ENCODE peak calls at places on chromosomes 5 and 9, in five cellular contexts. One of them, this sample, is unnamed. For H3K4me1 and H3K9me3, the result is how much of the 10 kb centered on the place peaks cover.

GRCh38 chr9:95341262-95342011 is 23.9 kb upstream of the FANCC start:
- DNase-seq in mammary epithelial cell: peak
- DNase-seq in Peyer's patch: no peak
- DNase-seq in vagina: no peak
- DNase-seq in GM12878: no peak
- DNase-seq in this sample: no peak

GRCh38 chr5:144205141-144205551 is 34.5 kb downstream of the KCTD16 start:
- DNase-seq in mammary epithelial cell: no peak
- DNase-seq in Peyer's patch: no peak
- DNase-seq in vagina: no peak
- DNase-seq in GM12878: no peak
- DNase-seq in this sample: peak

GRCh38 chr5:67338416-67338815 is 141.8 kb upstream of the CD180 start:
- DNase-seq in mammary epithelial cell: no peak
- DNase-seq in Peyer's patch: no peak
- DNase-seq in vagina: no peak
- DNase-seq in GM12878: no peak
- DNase-seq in this sample: no peak

GRCh38 chr5:94545870-94546625 is 72.4 kb downstream of the KIAA0825 start:
- DNase-seq in mammary epithelial cell: no peak
- DNase-seq in Peyer's patch: no peak
- DNase-seq in vagina: no peak
- DNase-seq in GM12878: no peak
- DNase-seq in this sample: no peak

GRCh38 chr5:178244566-178244965 is 12.0 kb upstream of the PHYKPL start:
- DNase-seq in mammary epithelial cell: peak
- DNase-seq in Peyer's patch: no peak
- DNase-seq in vagina: no peak
- DNase-seq in GM12878: no peak
- DNase-seq in this sample: no peak

GRCh38 chr5:172175263-172175719 is 12.7 kb downstream of the STK10 start:
- DNase-seq in mammary epithelial cell: no peak
- DNase-seq in Peyer's patch: no peak
- DNase-seq in vagina: no peak
- DNase-seq in GM12878: peak
- DNase-seq in this sample: no peak

GRCh38 chr9:132163457-132163875 is 1.6 kb downstream of the NTNG2 start:
- DNase-seq in mammary epithelial cell: no peak
- DNase-seq in Peyer's patch: no peak
- DNase-seq in vagina: no peak
- DNase-seq in GM12878: no peak
- DNase-seq in this sample: no peak

GRCh38 chr9:101536351-101536750 is 2.7 kb downstream of the RNF20 start:
- DNase-seq in mammary epithelial cell: peak
- DNase-seq in Peyer's patch: no peak
- DNase-seq in vagina: no peak
- DNase-seq in GM12878: no peak
- DNase-seq in this sample: no peak

GRCh38 chr5:112036206-112036605 is 279.2 kb upstream of the NREP start:
- DNase-seq in mammary epithelial cell: peak
- DNase-seq in Peyer's patch: no peak
- DNase-seq in vagina: no peak
- DNase-seq in GM12878: no peak
- DNase-seq in this sample: no peak

GRCh38 chr5:143106175-143106574 is 297.3 kb downstream of the NR3C1 start:
- DNase-seq in mammary epithelial cell: peak
- DNase-seq in Peyer's patch: no peak
- DNase-seq in vagina: no peak
- DNase-seq in GM12878: no peak
- DNase-seq in this sample: peak

GRCh38 chr5:150141544-150142188 is 14.0 kb downstream of the PDGFRB start:
- DNase-seq in mammary epithelial cell: no peak
- DNase-seq in Peyer's patch: no peak
- DNase-seq in vagina: no peak
- DNase-seq in GM12878: no peak
- DNase-seq in this sample: no peak

GRCh38 chr5:9419794-9420193 is 126.1 kb downstream of the SEMA5A start:
- DNase-seq in mammary epithelial cell: no peak
- DNase-seq in Peyer's patch: no peak
- DNase-seq in vagina: no peak
- DNase-seq in GM12878: no peak
- DNase-seq in this sample: no peak

GRCh38 chr9:88076286-88077070 is 61.8 kb downstream of the SPATA31C2 start:
- DNase-seq in mammary epithelial cell: peak
- DNase-seq in Peyer's patch: peak
- DNase-seq in vagina: no peak
- DNase-seq in GM12878: no peak
- DNase-seq in this sample: peak
- H3K4me3 ChIP-seq in mammary epithelial cell: peak
- H3K4me3 ChIP-seq in Peyer's patch: peak
- H3K4me3 ChIP-seq in vagina: peak
- H3K4me3 ChIP-seq in GM12878: no peak
- H3K4me3 ChIP-seq in this sample: peak

GRCh38 chr9:34589656-34590375 is at the start of gene CNTFR:
- DNase-seq in mammary epithelial cell: no peak
- DNase-seq in Peyer's patch: peak
- DNase-seq in vagina: no peak
- DNase-seq in GM12878: no peak
- DNase-seq in this sample: no peak

GRCh38 chr9:34589371-34589655 is 211 bp downstream of the CNTFR start:
- DNase-seq in mammary epithelial cell: no peak
- DNase-seq in Peyer's patch: no peak
- DNase-seq in vagina: no peak
- DNase-seq in GM12878: no peak
- DNase-seq in this sample: no peak

GRCh38 chr9:34590376-34591090 is 1.0 kb upstream of the CNTFR start:
- DNase-seq in mammary epithelial cell: no peak
- DNase-seq in Peyer's patch: peak
- DNase-seq in vagina: no peak
- DNase-seq in GM12878: no peak
- DNase-seq in this sample: no peak

GRCh38 chr9:34587271-34587670 is 2.3 kb downstream of the CNTFR start:
- DNase-seq in mammary epithelial cell: no peak
- DNase-seq in Peyer's patch: no peak
- DNase-seq in vagina: no peak
- DNase-seq in GM12878: no peak
- DNase-seq in this sample: no peak

DNA sequence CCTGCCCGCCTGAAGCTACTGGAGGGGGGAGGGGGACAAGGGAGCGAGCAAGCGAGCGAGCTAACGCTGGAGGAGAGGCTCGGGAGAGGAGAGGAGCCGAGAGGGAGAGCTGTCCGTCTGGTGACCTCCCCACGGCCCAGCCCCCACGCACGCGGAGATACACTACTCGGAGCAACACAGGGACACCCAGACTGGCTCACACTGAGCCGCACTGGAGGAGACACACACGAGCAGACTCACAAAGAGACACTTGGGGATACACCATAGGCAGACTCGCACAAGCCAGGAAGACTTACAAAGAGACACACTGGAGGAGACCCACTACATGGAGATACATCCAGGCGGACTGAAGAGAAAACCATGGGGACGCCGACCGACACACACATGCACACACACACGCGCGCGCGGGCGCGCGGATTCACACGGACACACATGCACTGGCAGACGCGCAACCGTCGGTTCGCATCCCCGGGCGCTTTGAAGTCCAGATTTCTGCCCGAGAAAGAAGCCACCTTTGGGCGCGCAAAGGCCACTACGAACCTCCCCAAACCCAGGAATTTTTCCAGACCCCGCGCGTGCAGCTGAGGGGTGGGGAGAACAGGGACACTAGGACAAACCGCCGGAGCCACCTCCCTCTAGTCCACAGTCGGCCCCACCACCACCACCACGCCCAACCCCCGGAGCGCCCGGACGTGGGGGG is 703 bp downstream of the CNTFR start:
- DNase-seq in mammary epithelial cell: no peak
- DNase-seq in Peyer's patch: no peak
- DNase-seq in vagina: no peak
- DNase-seq in GM12878: no peak
- DNase-seq in this sample: no peak
- H3K4me1 ChIP-seq in mammary epithelial cell: under half
- H3K4me1 ChIP-seq in Peyer's patch: under half
- H3K4me1 ChIP-seq in vagina: half or more
- H3K4me1 ChIP-seq in GM12878: under half
- H3K4me1 ChIP-seq in this sample: under half

GRCh38 chr9:137973829-137974416 is 96.3 kb downstream of the CACNA1B start:
- DNase-seq in mammary epithelial cell: no peak
- DNase-seq in Peyer's patch: peak
- DNase-seq in vagina: no peak
- DNase-seq in GM12878: no peak
- DNase-seq in this sample: no peak

GRCh38 chr9:137971477-137972138 is 94.0 kb downstream of the CACNA1B start:
- DNase-seq in mammary epithelial cell: no peak
- DNase-seq in Peyer's patch: peak
- DNase-seq in vagina: no peak
- DNase-seq in GM12878: no peak
- DNase-seq in this sample: no peak

GRCh38 chr9:137974746-137975526 is 97.4 kb downstream of the CACNA1B start:
- DNase-seq in mammary epithelial cell: no peak
- DNase-seq in Peyer's patch: peak
- DNase-seq in vagina: no peak
- DNase-seq in GM12878: no peak
- DNase-seq in this sample: no peak

GRCh38 chr9:137972355-137972987 is 94.9 kb downstream of the CACNA1B start:
- DNase-seq in mammary epithelial cell: no peak
- DNase-seq in Peyer's patch: no peak
- DNase-seq in vagina: no peak
- DNase-seq in GM12878: no peak
- DNase-seq in this sample: no peak

GRCh38 chr9:137972988-137973470 is 95.4 kb downstream of the CACNA1B start:
- DNase-seq in mammary epithelial cell: no peak
- DNase-seq in Peyer's patch: peak
- DNase-seq in vagina: no peak
- DNase-seq in GM12878: no peak
- DNase-seq in this sample: no peak
- H3K9me3 ChIP-seq in mammary epithelial cell: under half
- H3K9me3 ChIP-seq in Peyer's patch: under half
- H3K9me3 ChIP-seq in vagina: under half
- H3K9me3 ChIP-seq in GM12878: under half
- H3K9me3 ChIP-seq in this sample: under half

GRCh38 chr5:146337264-146337904 is 1.3 kb upstream of the POU4F3 start:
- DNase-seq in mammary epithelial cell: no peak
- DNase-seq in Peyer's patch: no peak
- DNase-seq in vagina: no peak
- DNase-seq in GM12878: no peak
- DNase-seq in this sample: no peak

GRCh38 chr5:146336197-146336596 is 2.4 kb upstream of the POU4F3 start:
- DNase-seq in mammary epithelial cell: no peak
- DNase-seq in Peyer's patch: no peak
- DNase-seq in vagina: no peak
- DNase-seq in GM12878: no peak
- DNase-seq in this sample: no peak

GRCh38 chr5:146337928-146338327 is 711 bp upstream of the POU4F3 start:
- DNase-seq in mammary epithelial cell: no peak
- DNase-seq in Peyer's patch: no peak
- DNase-seq in vagina: no peak
- DNase-seq in GM12878: no peak
- DNase-seq in this sample: no peak

GRCh38 chr5:146331257-146331822 is 7.3 kb upstream of the POU4F3 start:
- DNase-seq in mammary epithelial cell: no peak
- DNase-seq in Peyer's patch: no peak
- DNase-seq in vagina: no peak
- DNase-seq in GM12878: no peak
- DNase-seq in this sample: no peak

DNA sequence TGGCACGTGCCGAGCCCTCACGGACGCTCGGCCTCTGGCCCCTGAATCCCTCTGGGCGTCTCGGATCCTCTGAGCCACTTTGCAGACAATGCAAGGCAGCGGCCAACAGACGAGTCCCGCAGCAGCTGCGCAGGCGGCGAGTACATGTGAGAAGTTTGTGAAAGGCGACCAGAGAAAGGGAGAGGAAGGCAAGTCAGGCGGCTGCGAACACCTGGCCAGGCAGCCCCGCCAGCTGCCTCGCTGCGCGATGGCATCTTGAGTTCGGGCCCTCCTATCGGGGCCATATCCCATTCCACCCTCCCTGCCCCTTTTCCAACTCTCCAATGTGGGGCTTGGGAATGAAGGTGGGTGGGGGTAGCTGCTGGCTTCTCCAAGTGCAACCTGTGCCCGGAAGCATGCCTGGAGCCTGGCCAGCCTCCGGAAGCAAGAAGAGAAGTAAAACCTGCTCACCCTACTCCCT is 4.5 kb upstream of the POU4F3 start:
- DNase-seq in mammary epithelial cell: no peak
- DNase-seq in Peyer's patch: no peak
- DNase-seq in vagina: no peak
- DNase-seq in GM12878: no peak
- DNase-seq in this sample: no peak
- H3K4me3 ChIP-seq in mammary epithelial cell: no peak
- H3K4me3 ChIP-seq in Peyer's patch: no peak
- H3K4me3 ChIP-seq in vagina: no peak
- H3K4me3 ChIP-seq in GM12878: no peak
- H3K4me3 ChIP-seq in this sample: no peak

GRCh38 chr9:33380390-33381094 is 21.8 kb downstream of the AQP7 start:
- DNase-seq in mammary epithelial cell: no peak
- DNase-seq in Peyer's patch: no peak
- DNase-seq in vagina: no peak
- DNase-seq in GM12878: no peak
- DNase-seq in this sample: peak
- H3K4me1 ChIP-seq in mammary epithelial cell: under half
- H3K4me1 ChIP-seq in Peyer's patch: under half
- H3K4me1 ChIP-seq in vagina: under half
- H3K4me1 ChIP-seq in GM12878: under half
- H3K4me1 ChIP-seq in this sample: under half

GRCh38 chr5:131303537-131303936 is 39.7 kb downstream of the CDC42SE2 start:
- DNase-seq in mammary epithelial cell: peak
- DNase-seq in Peyer's patch: no peak
- DNase-seq in vagina: no peak
- DNase-seq in GM12878: no peak
- DNase-seq in this sample: no peak
- H3K9me3 ChIP-seq in mammary epithelial cell: under half
- H3K9me3 ChIP-seq in Peyer's patch: under half
- H3K9me3 ChIP-seq in vagina: under half
- H3K9me3 ChIP-seq in GM12878: under half
- H3K9me3 ChIP-seq in this sample: under half

This sample was measured in pancreas.